ENCODE peak calls at places on chromosome 9, in six cellular contexts. One of them, this sample, is unnamed.

GRCh38 chr9:128244443-128245226 is 31.2 kb downstream of the GOLGA2 start:
- DNase-seq in HCEC 1CT: peak
- DNase-seq in NCI-H2081: no peak
- DNase-seq in amygdala: no peak
- DNase-seq in non-pigmented ciliary epithelial cell: peak
- DNase-seq in Right ventricle myocardium inferior: peak
- DNase-seq in this sample: no peak

GRCh38 chr9:93907551-93908199 is 47.5 kb downstream of the BARX1 start:
- DNase-seq in non-pigmented ciliary epithelial cell: no peak
- DNase-seq in NCI-H2081: no peak
- DNase-seq in HCEC 1CT: no peak
- DNase-seq in amygdala: no peak
- DNase-seq in Right ventricle myocardium inferior: no peak
- DNase-seq in this sample: no peak

GRCh38 chr9:135581636-135582426 is 20.3 kb downstream of the PAEP start:
- DNase-seq in non-pigmented ciliary epithelial cell: no peak
- DNase-seq in HCEC 1CT: no peak
- DNase-seq in NCI-H2081: no peak
- DNase-seq in amygdala: no peak
- DNase-seq in Right ventricle myocardium inferior: no peak
- DNase-seq in this sample: no peak

GRCh38 chr9:19342927-19343326 is 37.1 kb downstream of the RPS6 start:
- DNase-seq in amygdala: no peak
- DNase-seq in HCEC 1CT: no peak
- DNase-seq in NCI-H2081: no peak
- DNase-seq in Right ventricle myocardium inferior: no peak
- DNase-seq in non-pigmented ciliary epithelial cell: no peak
- DNase-seq in this sample: no peak

GRCh38 chr9:94517254-94517653 is 37.6 kb upstream of the PCAT7 start:
- DNase-seq in non-pigmented ciliary epithelial cell: no peak
- DNase-seq in NCI-H2081: no peak
- DNase-seq in HCEC 1CT: no peak
- DNase-seq in Right ventricle myocardium inferior: no peak
- DNase-seq in amygdala: no peak
- DNase-seq in this sample: no peak

GRCh38 chr9:68507098-68507795 is 33.4 kb downstream of the TMEM252 start:
- DNase-seq in Right ventricle myocardium inferior: no peak
- DNase-seq in non-pigmented ciliary epithelial cell: no peak
- DNase-seq in HCEC 1CT: no peak
- DNase-seq in amygdala: no peak
- DNase-seq in NCI-H2081: peak
- DNase-seq in this sample: peak

GRCh38 chr9:99015448-99015847 is 71.7 kb downstream of the COL15A1 start:
- DNase-seq in amygdala: no peak
- DNase-seq in HCEC 1CT: no peak
- DNase-seq in Right ventricle myocardium inferior: no peak
- DNase-seq in non-pigmented ciliary epithelial cell: no peak
- DNase-seq in NCI-H2081: no peak
- DNase-seq in this sample: no peak

GRCh38 chr9:36862206-36863145 is 171.6 kb downstream of the PAX5 start:
- DNase-seq in non-pigmented ciliary epithelial cell: peak
- DNase-seq in HCEC 1CT: peak
- DNase-seq in amygdala: no peak
- DNase-seq in NCI-H2081: peak
- DNase-seq in Right ventricle myocardium inferior: peak
- DNase-seq in this sample: no peak

GRCh38 chr9:76216161-76216649 is 178.0 kb downstream of the RFK start:
- DNase-seq in NCI-H2081: no peak
- DNase-seq in non-pigmented ciliary epithelial cell: peak
- DNase-seq in amygdala: no peak
- DNase-seq in Right ventricle myocardium inferior: no peak
- DNase-seq in HCEC 1CT: peak
- DNase-seq in this sample: no peak

GRCh38 chr9:84669008-84669292 is 579 bp upstream of the NTRK2 start:
- DNase-seq in non-pigmented ciliary epithelial cell: no peak
- DNase-seq in Right ventricle myocardium inferior: no peak
- DNase-seq in NCI-H2081: no peak
- DNase-seq in amygdala: no peak
- DNase-seq in HCEC 1CT: no peak
- DNase-seq in this sample: peak

GRCh38 chr9:101201626-101202025 is 173.1 kb downstream of the PLPPR1 start:
- DNase-seq in amygdala: no peak
- DNase-seq in HCEC 1CT: no peak
- DNase-seq in non-pigmented ciliary epithelial cell: no peak
- DNase-seq in NCI-H2081: no peak
- DNase-seq in Right ventricle myocardium inferior: no peak
- DNase-seq in this sample: no peak

GRCh38 chr9:134597041-134597913 is 44.3 kb upstream of the COL5A1 start:
- DNase-seq in amygdala: no peak
- DNase-seq in NCI-H2081: no peak
- DNase-seq in Right ventricle myocardium inferior: no peak
- DNase-seq in HCEC 1CT: no peak
- DNase-seq in non-pigmented ciliary epithelial cell: no peak
- DNase-seq in this sample: no peak

GRCh38 chr9:99385814-99386279 is 163.8 kb downstream of the SEC61B start:
- DNase-seq in Right ventricle myocardium inferior: no peak
- DNase-seq in NCI-H2081: no peak
- DNase-seq in amygdala: no peak
- DNase-seq in non-pigmented ciliary epithelial cell: no peak
- DNase-seq in HCEC 1CT: peak
- DNase-seq in this sample: no peak

GRCh38 chr9:70003786-70004185 is 39.9 kb upstream of the MAMDC2 start:
- DNase-seq in non-pigmented ciliary epithelial cell: no peak
- DNase-seq in amygdala: no peak
- DNase-seq in HCEC 1CT: peak
- DNase-seq in NCI-H2081: no peak
- DNase-seq in Right ventricle myocardium inferior: no peak
- DNase-seq in this sample: no peak

GRCh38 chr9:108105885-108106284 is 616.3 kb upstream of the KLF4 start:
- DNase-seq in HCEC 1CT: no peak
- DNase-seq in amygdala: no peak
- DNase-seq in NCI-H2081: no peak
- DNase-seq in Right ventricle myocardium inferior: no peak
- DNase-seq in non-pigmented ciliary epithelial cell: no peak
- DNase-seq in this sample: no peak

GRCh38 chr9:103999375-104000062 is 94.6 kb upstream of the SMC2 start:
- DNase-seq in amygdala: no peak
- DNase-seq in HCEC 1CT: no peak
- DNase-seq in Right ventricle myocardium inferior: no peak
- DNase-seq in non-pigmented ciliary epithelial cell: no peak
- DNase-seq in NCI-H2081: no peak
- DNase-seq in this sample: no peak

GRCh38 chr9:129850821-129851540 is 15.7 kb downstream of the USP20 start:
- DNase-seq in NCI-H2081: no peak
- DNase-seq in Right ventricle myocardium inferior: no peak
- DNase-seq in HCEC 1CT: no peak
- DNase-seq in non-pigmented ciliary epithelial cell: no peak
- DNase-seq in amygdala: no peak
- DNase-seq in this sample: no peak

GRCh38 chr9:31519011-31519410 is 865.4 kb upstream of the ACO1 start:
- DNase-seq in non-pigmented ciliary epithelial cell: no peak
- DNase-seq in HCEC 1CT: no peak
- DNase-seq in Right ventricle myocardium inferior: no peak
- DNase-seq in amygdala: no peak
- DNase-seq in NCI-H2081: no peak
- DNase-seq in this sample: no peak

GRCh38 chr9:130117816-130118632 is 54.2 kb upstream of the NCS1 start:
- DNase-seq in NCI-H2081: no peak
- DNase-seq in Right ventricle myocardium inferior: no peak
- DNase-seq in non-pigmented ciliary epithelial cell: no peak
- DNase-seq in amygdala: no peak
- DNase-seq in HCEC 1CT: peak
- DNase-seq in this sample: no peak

This sample was measured in GM13977.